ENCODE peak calls at places on chromosomes 5 and 9, in seven cellular contexts. V is mesendoderm, N is IMR-90, T is mesenchymal stem cell, W is neuronal stem cell, L is H9, F is trophoblast cell. S is an unnamed sample.

GRCh38 chr5:157665467-157666085 is 5.8 kb upstream of the C5orf52 start:
- DNase-seq in W (no peak), L (no peak), T (peak), F (peak), N (peak), V (no peak), S (no peak)

GRCh38 chr9:21812945-21813568 is 10.6 kb downstream of the MTAP start:
- DNase-seq in N (peak), V (peak), W (peak), L (peak), F (peak), T (peak), S (peak)

GRCh38 chr5:149323235-149324205 is 21.8 kb upstream of the GRPEL2 start:
- DNase-seq in V (no peak), T (peak), F (no peak), L (no peak), W (no peak), N (peak), S (no peak)

GRCh38 chr5:14071433-14071832 is 71.7 kb upstream of the TRIO start:
- DNase-seq in F (peak), T (no peak), V (no peak), W (no peak), N (peak), L (no peak), S (no peak)

GRCh38 chr5:171162602-171163001 is 146.4 kb upstream of the TLX3 start:
- DNase-seq in N (peak), T (peak), W (peak), V (peak), L (peak), F (no peak), S (peak)

GRCh38 chr9:133995012-133995896 is 3.1 kb upstream of the VAV2 start:
- DNase-seq in F (peak), T (no peak), L (no peak), W (no peak), V (peak), N (no peak), S (no peak)

GRCh38 chr5:174585472-174585871 is 138.9 kb upstream of the MSX2 start:
- DNase-seq in V (no peak), T (no peak), N (no peak), F (no peak), W (no peak), L (no peak), S (no peak)

GRCh38 chr9:119251951-119252350 is 117.3 kb downstream of the BRINP1 start:
- DNase-seq in W (no peak), V (no peak), L (no peak), N (no peak), T (no peak), F (no peak), S (no peak)

GRCh38 chr5:158940977-158941376 is 158.7 kb downstream of the EBF1 start:
- DNase-seq in W (no peak), T (no peak), F (no peak), N (no peak), V (no peak), L (no peak), S (no peak)

GRCh38 chr5:41748631-41749030 is 121.6 kb downstream of the OXCT1 start:
- DNase-seq in N (peak), W (no peak), L (no peak), V (no peak), F (no peak), T (peak), S (no peak)

GRCh38 chr9:135060461-135061116 is 26.9 kb upstream of the OLFM1 start:
- DNase-seq in T (no peak), V (no peak), N (no peak), L (peak), F (no peak), W (no peak), S (no peak)

GRCh38 chr5:13866792-13867191 is 77.7 kb downstream of the DNAH5 start:
- DNase-seq in V (peak), W (peak), N (peak), L (no peak), T (peak), F (peak), S (no peak)

GRCh38 chr9:83304686-83305085 is 233.5 kb downstream of the FRMD3 start:
- DNase-seq in W (no peak), F (no peak), T (no peak), L (no peak), N (peak), V (no peak), S (no peak)

GRCh38 chr9:98326402-98327248 is 71.2 kb upstream of the TBC1D2 start:
- DNase-seq in T (no peak), W (no peak), L (no peak), N (peak), F (no peak), V (peak), S (no peak)

GRCh38 chr5:55982957-55983381 is 11.8 kb downstream of the IL6ST start:
- DNase-seq in W (no peak), N (no peak), F (peak), L (no peak), T (no peak), V (peak), S (no peak)

GRCh38 chr9:98635374-98635773 is 73.4 kb downstream of the GABBR2 start:
- DNase-seq in V (no peak), W (no peak), F (peak), L (no peak), N (peak), T (no peak), S (no peak)

GRCh38 chr9:89278551-89278950 is 32.4 kb upstream of the CKS2 start:
- DNase-seq in L (no peak), W (no peak), V (no peak), N (peak), T (no peak), F (no peak), S (no peak)

GRCh38 chr9:29203216-29203930 is 1630.1 kb upstream of the C9orf72 start:
- DNase-seq in F (peak), L (no peak), W (no peak), N (no peak), V (no peak), T (peak), S (no peak)

GRCh38 chr5:23084815-23085214 is 231.7 kb upstream of the CDH12 start:
- DNase-seq in W (no peak), N (no peak), L (no peak), T (no peak), V (peak), F (no peak), S (no peak)

DNA sequence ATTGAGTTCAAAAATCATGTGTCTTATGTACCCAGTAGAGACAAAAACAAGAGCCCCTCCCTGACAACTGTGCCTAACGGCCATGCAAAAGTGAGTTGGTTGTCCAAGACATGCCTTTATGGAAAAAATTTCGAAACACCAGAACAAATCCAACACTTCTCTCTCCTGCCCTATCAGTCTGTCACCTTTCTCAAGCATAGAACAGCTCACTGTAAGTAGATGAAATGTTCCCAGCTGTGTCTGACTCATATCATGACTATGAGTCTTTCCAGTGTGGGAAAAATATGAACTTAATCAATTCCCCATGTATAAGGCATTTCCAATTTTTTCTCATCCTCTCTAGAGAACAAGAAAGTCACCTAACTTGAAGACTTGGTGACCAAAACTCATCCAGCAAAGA is 191.5 kb upstream of the NREP start:
- DNase-seq in N (peak), L (no peak), F (peak), V (no peak), T (peak), W (no peak), S (no peak)
- H2AK5ac ChIP-seq in N (no peak), L (no peak), F (no peak), V (no peak), T (no peak), W (no peak), S (no peak)

DNA sequence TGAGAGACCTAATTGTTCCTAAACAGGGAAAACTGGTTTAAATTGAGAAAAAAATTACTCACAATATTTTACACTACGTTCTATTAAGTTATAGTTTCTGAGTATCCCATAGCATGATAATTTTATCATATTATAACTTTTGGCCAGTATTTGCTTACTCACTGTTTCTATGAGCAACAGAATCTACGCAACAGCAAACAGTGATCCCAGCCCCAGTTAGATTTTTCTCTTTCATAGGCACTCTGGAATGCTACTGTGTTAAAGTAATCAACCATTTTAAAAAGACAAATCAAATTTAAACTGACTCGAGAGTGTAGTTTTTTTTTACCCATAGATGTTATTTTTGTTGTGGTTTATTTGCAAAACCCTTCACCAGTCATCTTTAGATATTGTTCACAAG is 107.2 kb downstream of the XRCC4 start:
- DNase-seq in W (no peak), V (no peak), F (peak), L (no peak), T (peak), N (no peak), S (no peak)
- H2AK5ac ChIP-seq in W (no peak), V (no peak), F (no peak), L (no peak), T (no peak), N (no peak), S (no peak)

DNA sequence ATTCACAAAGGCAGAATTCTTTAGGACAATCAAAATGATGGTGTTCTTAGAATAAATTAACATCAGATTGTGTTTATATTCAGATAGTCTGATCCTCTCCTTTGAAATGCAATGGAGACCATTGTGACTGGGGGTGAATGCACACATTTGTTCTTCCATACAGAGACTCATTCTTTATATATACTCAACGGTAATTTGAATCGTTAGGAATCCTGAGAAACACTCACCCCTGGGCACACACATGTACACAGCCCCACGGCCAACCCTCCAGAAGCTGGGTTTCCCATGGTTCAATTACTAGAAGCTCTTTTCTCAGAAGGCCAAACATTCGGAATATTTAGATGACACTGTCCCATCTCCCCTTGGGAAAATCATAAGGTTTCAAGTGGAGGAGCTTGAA is 57.5 kb upstream of the EPB41L4B start:
- DNase-seq in V (no peak), F (no peak), N (no peak), L (no peak), T (no peak), W (no peak), S (no peak)
- H2AK5ac ChIP-seq in V (no peak), F (no peak), N (no peak), L (no peak), T (no peak), W (no peak), S (no peak)

GRCh38 chr9:74125916-74126315 is 371.2 kb upstream of the RORB start:
- DNase-seq in W (peak), V (peak), L (no peak), F (peak), T (no peak), N (no peak), S (no peak)
- H2AK5ac ChIP-seq in W (no peak), V (no peak), L (no peak), F (no peak), T (no peak), N (no peak), S (no peak)

GRCh38 chr5:93342563-93343061 is 238.4 kb downstream of the NR2F1-AS1 start:
- DNase-seq in V (no peak), N (no peak), T (no peak), F (no peak), L (no peak), W (no peak), S (no peak)

GRCh38 chr5:93349613-93350012 is 231.4 kb downstream of the NR2F1-AS1 start:
- DNase-seq in W (no peak), T (no peak), L (no peak), F (no peak), N (peak), V (no peak), S (no peak)

GRCh38 chr5:93346301-93346700 is 234.7 kb downstream of the NR2F1-AS1 start:
- DNase-seq in W (no peak), N (peak), F (no peak), L (no peak), T (no peak), V (no peak), S (no peak)

GRCh38 chr5:93343570-93343969 is 237.4 kb downstream of the NR2F1-AS1 start:
- DNase-seq in N (peak), V (no peak), W (no peak), T (no peak), F (no peak), L (no peak), S (no peak)

GRCh38 chr5:93348231-93348630 is 232.8 kb downstream of the NR2F1-AS1 start:
- DNase-seq in T (no peak), L (no peak), N (no peak), F (peak), V (no peak), W (no peak), S (no peak)
- H2AK5ac ChIP-seq in T (no peak), L (no peak), N (no peak), F (no peak), V (no peak), W (peak), S (no peak)

GRCh38 chr9:87193925-87194380 is 246.6 kb upstream of the GAS1 start:
- DNase-seq in V (no peak), W (no peak), F (peak), L (no peak), N (peak), T (peak), S (no peak)

GRCh38 chr9:87197349-87198130 is 250.2 kb upstream of the GAS1 start:
- DNase-seq in F (no peak), V (no peak), L (no peak), T (no peak), N (no peak), W (no peak), S (no peak)

GRCh38 chr9:87193151-87193550 is 245.8 kb upstream of the GAS1 start:
- DNase-seq in T (peak), N (peak), F (no peak), V (no peak), L (no peak), W (no peak), S (no peak)

GRCh38 chr9:87194471-87194870 is 247.2 kb upstream of the GAS1 start:
- DNase-seq in L (no peak), F (peak), N (peak), W (no peak), V (no peak), T (peak), S (no peak)

DNA sequence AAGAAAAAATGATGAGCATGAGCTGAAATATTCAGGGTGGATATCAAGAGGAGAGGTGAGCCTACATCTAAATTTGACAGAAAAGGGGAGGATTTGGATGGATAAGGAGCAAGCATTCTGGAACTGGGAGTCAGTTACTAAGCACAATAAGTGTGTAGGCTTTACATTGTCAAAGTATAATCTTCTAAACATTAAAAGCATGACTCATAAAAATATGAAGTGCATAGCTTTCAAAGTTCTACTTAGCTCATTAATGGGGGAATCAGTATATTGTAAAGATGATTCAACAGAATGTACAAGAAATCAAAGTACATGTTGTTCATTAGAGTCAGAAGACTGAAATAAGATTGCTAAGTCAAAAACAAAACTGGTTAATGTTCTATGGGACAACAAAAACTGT is 248.0 kb upstream of the GAS1 start:
- DNase-seq in L (no peak), V (no peak), N (peak), F (no peak), W (no peak), T (peak), S (no peak)
- H2AK5ac ChIP-seq in L (no peak), V (no peak), N (no peak), F (no peak), W (no peak), T (no peak), S (no peak)

GRCh38 chr5:29983528-29984152 is 1209.8 kb upstream of the CDH6 start:
- DNase-seq in N (no peak), W (no peak), V (no peak), T (no peak), L (no peak), F (no peak), S (no peak)

GRCh38 chr5:29982446-29982845 is 1211.0 kb upstream of the CDH6 start:
- DNase-seq in L (no peak), T (no peak), W (no peak), V (no peak), N (no peak), F (no peak), S (no peak)

GRCh38 chr5:29984153-29984534 is 1209.3 kb upstream of the CDH6 start:
- DNase-seq in W (no peak), N (no peak), L (no peak), F (no peak), V (peak), T (no peak), S (no peak)
- H2AK5ac ChIP-seq in W (no peak), N (no peak), L (no peak), F (no peak), V (no peak), T (no peak), S (no peak)

S was measured in H1.